ENCODE peak calls at places on chromosomes 12 and 14, in nine cellular contexts. One of them, this sample, is unnamed.

GRCh38 chr14:103187911-103188310 is 64.7 kb downstream of the TNFAIP2 start:
- DNase-seq in AG09309: no peak
- DNase-seq in mucosa of descending colon: no peak
- DNase-seq in HL-60: no peak
- DNase-seq in heart left ventricle: no peak
- DNase-seq in GM23338: no peak
- DNase-seq in cardiac fibroblast: no peak
- DNase-seq in astrocyte of the spinal cord: no peak
- DNase-seq in prostate gland: no peak
- DNase-seq in this sample: no peak

GRCh38 chr12:49548822-49549648 is 10.2 kb downstream of the KCNH3 start:
- DNase-seq in AG09309: no peak
- DNase-seq in mucosa of descending colon: no peak
- DNase-seq in HL-60: no peak
- DNase-seq in heart left ventricle: no peak
- DNase-seq in GM23338: peak
- DNase-seq in cardiac fibroblast: peak
- DNase-seq in astrocyte of the spinal cord: no peak
- DNase-seq in prostate gland: peak
- DNase-seq in this sample: no peak

GRCh38 chr12:23947395-23947794 is 2.1 kb downstream of the SOX5 start:
- DNase-seq in AG09309: no peak
- DNase-seq in mucosa of descending colon: no peak
- DNase-seq in HL-60: no peak
- DNase-seq in heart left ventricle: no peak
- DNase-seq in GM23338: no peak
- DNase-seq in cardiac fibroblast: no peak
- DNase-seq in astrocyte of the spinal cord: no peak
- DNase-seq in prostate gland: no peak
- DNase-seq in this sample: no peak

GRCh38 chr12:6292606-6293005 is 17.9 kb upstream of the PLEKHG6 start:
- DNase-seq in AG09309: peak
- DNase-seq in mucosa of descending colon: no peak
- DNase-seq in HL-60: no peak
- DNase-seq in heart left ventricle: no peak
- DNase-seq in GM23338: no peak
- DNase-seq in cardiac fibroblast: peak
- DNase-seq in astrocyte of the spinal cord: no peak
- DNase-seq in prostate gland: no peak
- DNase-seq in this sample: no peak

GRCh38 chr14:86641310-86641709 is 1111.4 kb downstream of the FLRT2 start:
- DNase-seq in AG09309: no peak
- DNase-seq in mucosa of descending colon: no peak
- DNase-seq in HL-60: no peak
- DNase-seq in heart left ventricle: no peak
- DNase-seq in GM23338: no peak
- DNase-seq in cardiac fibroblast: no peak
- DNase-seq in astrocyte of the spinal cord: no peak
- DNase-seq in prostate gland: no peak
- DNase-seq in this sample: no peak

GRCh38 chr12:24904871-24905270 is 44.0 kb downstream of the BCAT1 start:
- DNase-seq in AG09309: no peak
- DNase-seq in mucosa of descending colon: no peak
- DNase-seq in HL-60: no peak
- DNase-seq in heart left ventricle: no peak
- DNase-seq in GM23338: peak
- DNase-seq in cardiac fibroblast: no peak
- DNase-seq in astrocyte of the spinal cord: no peak
- DNase-seq in prostate gland: no peak
- DNase-seq in this sample: no peak

GRCh38 chr12:90260136-90260535 is 551.5 kb upstream of the ATP2B1 start:
- DNase-seq in AG09309: no peak
- DNase-seq in mucosa of descending colon: no peak
- DNase-seq in HL-60: no peak
- DNase-seq in heart left ventricle: no peak
- DNase-seq in GM23338: no peak
- DNase-seq in cardiac fibroblast: no peak
- DNase-seq in astrocyte of the spinal cord: no peak
- DNase-seq in prostate gland: no peak
- DNase-seq in this sample: no peak

GRCh38 chr12:129659927-129660326 is 243.9 kb downstream of the TMEM132D start:
- DNase-seq in AG09309: no peak
- DNase-seq in mucosa of descending colon: no peak
- DNase-seq in HL-60: no peak
- DNase-seq in heart left ventricle: no peak
- DNase-seq in GM23338: no peak
- DNase-seq in cardiac fibroblast: no peak
- DNase-seq in astrocyte of the spinal cord: peak
- DNase-seq in prostate gland: peak
- DNase-seq in this sample: peak

GRCh38 chr12:93377252-93377542 is 528 bp upstream of the NUDT4 start:
- DNase-seq in AG09309: no peak
- DNase-seq in mucosa of descending colon: no peak
- DNase-seq in HL-60: no peak
- DNase-seq in heart left ventricle: no peak
- DNase-seq in GM23338: no peak
- DNase-seq in cardiac fibroblast: no peak
- DNase-seq in astrocyte of the spinal cord: no peak
- DNase-seq in prostate gland: no peak
- DNase-seq in this sample: no peak

GRCh38 chr12:49410833-49411232 is 43.6 kb downstream of the SPATS2 start:
- DNase-seq in AG09309: no peak
- DNase-seq in mucosa of descending colon: no peak
- DNase-seq in HL-60: no peak
- DNase-seq in heart left ventricle: no peak
- DNase-seq in GM23338: no peak
- DNase-seq in cardiac fibroblast: no peak
- DNase-seq in astrocyte of the spinal cord: no peak
- DNase-seq in prostate gland: no peak
- DNase-seq in this sample: no peak

GRCh38 chr14:99946652-99947489 is 118.4 kb upstream of the EVL start:
- DNase-seq in AG09309: no peak
- DNase-seq in mucosa of descending colon: no peak
- DNase-seq in HL-60: no peak
- DNase-seq in heart left ventricle: no peak
- DNase-seq in GM23338: peak
- DNase-seq in cardiac fibroblast: peak
- DNase-seq in astrocyte of the spinal cord: no peak
- DNase-seq in prostate gland: no peak
- DNase-seq in this sample: no peak
- H3K4me3 ChIP-seq in AG09309: no peak
- H3K4me3 ChIP-seq in mucosa of descending colon: no peak
- H3K4me3 ChIP-seq in HL-60: no peak
- H3K4me3 ChIP-seq in heart left ventricle: peak
- H3K4me3 ChIP-seq in GM23338: peak
- H3K4me3 ChIP-seq in cardiac fibroblast: no peak
- H3K4me3 ChIP-seq in astrocyte of the spinal cord: no peak
- H3K4me3 ChIP-seq in prostate gland: no peak
- H3K4me3 ChIP-seq in this sample: no peak

DNA sequence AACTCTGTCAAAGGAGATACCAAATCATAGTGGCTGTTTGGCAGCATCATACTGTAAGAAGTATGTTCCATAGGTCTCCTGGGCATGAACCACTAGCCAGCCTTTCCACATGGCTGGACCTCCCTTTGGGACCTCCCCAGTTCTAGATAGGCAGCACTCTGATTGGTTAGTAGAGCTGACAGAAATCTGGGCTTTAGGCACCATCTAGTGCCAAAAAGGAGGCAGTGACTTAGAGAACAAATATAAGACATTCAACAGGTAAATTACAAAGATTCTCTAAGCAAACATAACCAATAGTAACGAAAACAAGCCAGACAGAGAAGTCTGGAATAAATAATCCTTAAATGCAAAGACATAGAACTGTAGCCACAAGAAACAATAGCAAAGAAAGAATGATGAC is 148.0 kb upstream of the PDE3A start:
- DNase-seq in AG09309: no peak
- DNase-seq in mucosa of descending colon: no peak
- DNase-seq in HL-60: no peak
- DNase-seq in heart left ventricle: no peak
- DNase-seq in GM23338: peak
- DNase-seq in cardiac fibroblast: peak
- DNase-seq in astrocyte of the spinal cord: peak
- DNase-seq in prostate gland: no peak
- DNase-seq in this sample: peak
- TF ChIP-seq CTCF in AG09309: peak
- TF ChIP-seq CTCF in mucosa of descending colon: no peak
- TF ChIP-seq CTCF in HL-60: no peak
- TF ChIP-seq CTCF in heart left ventricle: no peak
- TF ChIP-seq CTCF in GM23338: peak
- TF ChIP-seq CTCF in cardiac fibroblast: peak
- TF ChIP-seq CTCF in astrocyte of the spinal cord: peak
- TF ChIP-seq CTCF in prostate gland: no peak
- TF ChIP-seq CTCF in this sample: peak

GRCh38 chr14:35534130-35534883 is at the start of gene INSM2:
- DNase-seq in AG09309: no peak
- DNase-seq in mucosa of descending colon: no peak
- DNase-seq in HL-60: no peak
- DNase-seq in heart left ventricle: no peak
- DNase-seq in GM23338: peak
- DNase-seq in cardiac fibroblast: no peak
- DNase-seq in astrocyte of the spinal cord: no peak
- DNase-seq in prostate gland: no peak
- DNase-seq in this sample: no peak
- H3K4me3 ChIP-seq in AG09309: peak
- H3K4me3 ChIP-seq in mucosa of descending colon: no peak
- H3K4me3 ChIP-seq in HL-60: peak
- H3K4me3 ChIP-seq in heart left ventricle: peak
- H3K4me3 ChIP-seq in GM23338: peak
- H3K4me3 ChIP-seq in cardiac fibroblast: peak
- H3K4me3 ChIP-seq in astrocyte of the spinal cord: peak
- H3K4me3 ChIP-seq in prostate gland: peak
- H3K4me3 ChIP-seq in this sample: peak

DNA sequence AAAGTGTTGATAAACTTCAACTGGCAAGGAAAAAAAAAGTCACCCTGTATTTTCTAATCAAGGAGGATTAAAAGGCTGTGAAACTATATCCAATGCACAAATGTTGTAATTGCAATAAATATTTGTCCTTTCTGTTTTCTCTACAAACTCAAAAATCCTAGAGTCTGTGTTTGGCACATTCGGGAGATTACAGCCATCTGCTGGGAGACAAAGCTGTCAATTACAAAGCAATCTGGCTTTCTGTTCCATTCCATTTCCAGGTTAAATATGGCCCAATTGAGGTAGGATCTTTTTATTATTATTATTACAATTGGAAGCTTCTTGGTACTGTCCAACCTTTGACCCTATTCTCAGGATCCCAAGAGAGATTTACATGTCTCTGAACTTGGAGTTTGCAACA is 295.9 kb downstream of the DIO2 start:
- DNase-seq in AG09309: no peak
- DNase-seq in mucosa of descending colon: no peak
- DNase-seq in HL-60: no peak
- DNase-seq in heart left ventricle: no peak
- DNase-seq in GM23338: no peak
- DNase-seq in cardiac fibroblast: no peak
- DNase-seq in astrocyte of the spinal cord: no peak
- DNase-seq in prostate gland: no peak
- DNase-seq in this sample: no peak
- TF ChIP-seq CTCF in AG09309: no peak
- TF ChIP-seq CTCF in mucosa of descending colon: no peak
- TF ChIP-seq CTCF in HL-60: no peak
- TF ChIP-seq CTCF in heart left ventricle: no peak
- TF ChIP-seq CTCF in GM23338: no peak
- TF ChIP-seq CTCF in cardiac fibroblast: no peak
- TF ChIP-seq CTCF in astrocyte of the spinal cord: no peak
- TF ChIP-seq CTCF in prostate gland: no peak
- TF ChIP-seq CTCF in this sample: no peak